ENCODE peak calls at places on chromosomes 5 and 9, in seven cellular contexts. K is transverse colon, X is heart left ventricle, N is suprapubic skin, U is body of pancreas, S is uterus, I is testis. P is an unnamed sample.
A peak's percentile ranks its signal among the peaks of the same experiment; 100 is the strongest.

GRCh38 chr9:99573883-99574282 is 247.8 kb upstream of the NR4A3 start:
- DNase-seq in K (no peak), U (no peak), N (no peak), X (no peak), I (no peak), S (no peak), P (no peak)

GRCh38 chr5:108459661-108460170 is 77.8 kb upstream of the FBXL17 start:
- DNase-seq in X (no peak), U (no peak), N (no peak), I (no peak), K (no peak), S (no peak), P (no peak)

GRCh38 chr5:149228610-149229297 is 42.9 kb upstream of the AFAP1L1 start:
- DNase-seq in S (peak; percentile 34), U (peak; percentile 13), I (peak; percentile 48), N (no peak), X (peak; percentile 72), K (peak; percentile 19), P (peak; percentile 53)

GRCh38 chr9:108057421-108058136 is 568.0 kb upstream of the KLF4 start:
- DNase-seq in N (no peak), S (peak; percentile 59), I (no peak), K (peak; percentile 14), U (no peak), X (no peak), P (peak; percentile 19)

GRCh38 chr5:74369173-74369572 is 271.4 kb downstream of the ENC1 start:
- DNase-seq in I (no peak), U (no peak), S (no peak), N (no peak), X (no peak), K (no peak), P (no peak)

GRCh38 chr9:30758726-30759446 is 1625.6 kb upstream of the ACO1 start:
- DNase-seq in I (no peak), K (no peak), U (no peak), N (no peak), S (no peak), X (no peak), P (no peak)

GRCh38 chr5:96703384-96703910 is 41.3 kb downstream of the CAST start:
- DNase-seq in S (no peak), K (peak; percentile 85), N (no peak), X (no peak), I (no peak), U (no peak), P (no peak)

GRCh38 chr5:132449060-132449459 is 41.5 kb downstream of the IRF1 start:
- DNase-seq in X (no peak), K (no peak), U (no peak), S (no peak), I (no peak), N (no peak), P (no peak)

GRCh38 chr5:55773057-55773456 is 35.2 kb downstream of the DDX4 start:
- DNase-seq in U (no peak), S (no peak), I (no peak), K (no peak), X (no peak), N (no peak), P (no peak)

GRCh38 chr9:130940693-130941576 is 1.9 kb upstream of the FIBCD1 start:
- DNase-seq in I (peak; percentile 86), X (peak; percentile 51), K (peak; percentile 93), N (peak; percentile 75), S (peak; percentile 66), U (peak; percentile 88), P (peak; percentile 28)

GRCh38 chr5:7412369-7412768 is 16.4 kb downstream of the ADCY2 start:
- DNase-seq in U (no peak), K (no peak), S (no peak), N (no peak), I (no peak), X (no peak), P (peak; percentile 84)

GRCh38 chr5:114097570-114097969 is 264.3 kb upstream of the KCNN2 start:
- DNase-seq in S (no peak), N (no peak), K (no peak), U (no peak), I (no peak), X (no peak), P (no peak)

GRCh38 chr5:111070272-111071134 is 1.0 kb upstream of the TSLP start:
- DNase-seq in N (no peak), I (peak; percentile 47), K (no peak), S (no peak), X (peak; percentile 15), U (no peak), P (no peak)

GRCh38 chr5:10565785-10566506 is 2.1 kb downstream of the ANKRD33B start:
- DNase-seq in N (no peak), K (no peak), X (peak; percentile 32), I (no peak), S (no peak), U (no peak), P (no peak)
- TF ChIP-seq POLR2A in N (no peak), K (no peak), X (no peak), I (no peak), S (no peak), U (no peak), P (no peak)

GRCh38 chr9:36192196-36192595 is 1.5 kb downstream of the CLTA start:
- DNase-seq in U (no peak), X (no peak), K (no peak), N (no peak), S (no peak), I (no peak), P (no peak)

GRCh38 chr9:36191696-36192095 is 975 bp downstream of the CLTA start:
- DNase-seq in U (no peak), X (no peak), I (no peak), K (no peak), N (no peak), S (no peak), P (no peak)

GRCh38 chr9:36191290-36191645 is 547 bp downstream of the CLTA start:
- DNase-seq in K (peak; percentile 35), S (no peak), I (peak; percentile 45), N (no peak), X (no peak), U (peak; percentile 37), P (no peak)

GRCh38 chr9:36193049-36193448 is 2.3 kb downstream of the CLTA start:
- DNase-seq in U (no peak), K (no peak), I (no peak), N (no peak), S (no peak), X (no peak), P (no peak)

GRCh38 chr9:36194326-36195000 is 3.7 kb downstream of the CLTA start:
- DNase-seq in K (no peak), U (no peak), I (no peak), X (no peak), S (no peak), N (no peak), P (no peak)
- H3K4me1 ChIP-seq in K (peaks cover 36% of the 10 kb centered on the region), U (peaks cover 38% of the 10 kb centered on the region), I (peaks cover 33% of the 10 kb centered on the region), X (peaks cover 42% of the 10 kb centered on the region), S (peaks cover 18% of the 10 kb centered on the region), N (peaks cover 44% of the 10 kb centered on the region), P (peaks cover 36% of the 10 kb centered on the region)

GRCh38 chr9:135976531-135976930 is 15.4 kb upstream of the UBAC1 start:
- DNase-seq in K (no peak), X (no peak), N (no peak), I (no peak), U (no peak), S (no peak), P (no peak)

GRCh38 chr9:135975834-135976233 is 14.7 kb upstream of the UBAC1 start:
- DNase-seq in N (no peak), U (no peak), X (no peak), K (no peak), I (no peak), S (no peak), P (no peak)

GRCh38 chr9:135971892-135972291 is 10.7 kb upstream of the UBAC1 start:
- DNase-seq in S (no peak), U (peak; percentile 87), X (no peak), N (no peak), K (peak; percentile 87), I (peak; percentile 67), P (no peak)

GRCh38 chr9:135973276-135974219 is 12.4 kb upstream of the UBAC1 start:
- DNase-seq in N (no peak), U (no peak), I (no peak), X (no peak), K (no peak), S (no peak), P (no peak)

DNA sequence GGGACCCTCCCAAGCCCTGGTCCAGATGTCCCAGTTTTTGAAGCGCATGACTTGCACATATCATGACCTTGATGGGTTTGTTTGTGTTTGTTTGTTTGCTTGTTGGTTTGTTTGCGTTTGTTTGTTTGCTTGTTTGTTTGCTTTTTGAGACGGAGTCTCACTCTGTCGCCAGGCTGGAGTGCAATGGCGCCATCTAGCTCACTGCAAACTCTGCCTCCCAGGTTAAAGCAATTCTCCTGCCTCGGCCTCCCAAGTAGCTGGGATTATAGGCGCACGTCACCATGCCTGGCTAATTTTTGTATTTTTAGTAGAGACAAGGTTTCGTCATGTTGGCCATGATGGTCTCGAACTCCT is 13.0 kb upstream of the UBAC1 start:
- DNase-seq in S (no peak), K (no peak), U (no peak), X (no peak), I (no peak), N (no peak), P (no peak)
- H3K27me3 ChIP-seq in S (no peaks in the 10 kb centered on the region), K (peaks cover 17% of the 10 kb centered on the region), U (no peaks in the 10 kb centered on the region), X (peaks cover 3% of the 10 kb centered on the region), I (no peaks in the 10 kb centered on the region), N (peaks cover 34% of the 10 kb centered on the region), P (no peaks in the 10 kb centered on the region)

GRCh38 chr9:26928966-26929495 is 18.0 kb downstream of the PLAA start:
- DNase-seq in I (no peak), N (no peak), U (no peak), S (no peak), X (no peak), K (no peak), P (no peak)

GRCh38 chr9:26919698-26920097 is 27.1 kb upstream of the CAAP1 start:
- DNase-seq in N (no peak), S (no peak), U (no peak), X (no peak), I (no peak), K (no peak), P (no peak)

GRCh38 chr9:26925609-26926008 is 21.4 kb downstream of the PLAA start:
- DNase-seq in S (no peak), X (no peak), I (no peak), N (no peak), U (no peak), K (no peak), P (no peak)
- TF ChIP-seq POLR2A in S (no peak), X (no peak), I (no peak), N (no peak), U (no peak), K (no peak), P (no peak)

GRCh38 chr5:143642791-143643190 is 169.2 kb upstream of the HMHB1 start:
- DNase-seq in U (no peak), K (no peak), I (no peak), X (no peak), S (no peak), N (no peak), P (no peak)
- H3K4me1 ChIP-seq in U (no peaks in the 10 kb centered on the region), K (no peaks in the 10 kb centered on the region), I (no peaks in the 10 kb centered on the region), X (peaks cover 9% of the 10 kb centered on the region), S (no peaks in the 10 kb centered on the region), N (no peaks in the 10 kb centered on the region), P (no peaks in the 10 kb centered on the region)